ENCODE peak calls at places on chromosomes 6 and 20, in six cellular contexts. One of them, this sample, is unnamed.

GRCh38 chr6:70241991-70242420 is 60.9 kb downstream of the COL9A1 start:
- DNase-seq in lower lobe of right lung: no peak
- DNase-seq in tibial nerve: no peak
- DNase-seq in heart right ventricle: no peak
- DNase-seq in lung: no peak
- DNase-seq in heart left ventricle: no peak
- DNase-seq in this sample: no peak

GRCh38 chr20:1402149-1402548 is 9.3 kb upstream of the FKBP1A start:
- DNase-seq in lower lobe of right lung: no peak
- DNase-seq in tibial nerve: no peak
- DNase-seq in heart right ventricle: no peak
- DNase-seq in lung: no peak
- DNase-seq in heart left ventricle: no peak
- DNase-seq in this sample: no peak

GRCh38 chr6:35448191-35448590 is 3.9 kb upstream of the FANCE start:
- DNase-seq in lung: no peak
- DNase-seq in heart left ventricle: no peak
- DNase-seq in lower lobe of right lung: no peak
- DNase-seq in heart right ventricle: no peak
- DNase-seq in tibial nerve: no peak
- DNase-seq in this sample: no peak

GRCh38 chr20:58828141-58828540 is 22.6 kb downstream of the GNAS-AS1 start:
- DNase-seq in tibial nerve: no peak
- DNase-seq in lower lobe of right lung: no peak
- DNase-seq in heart left ventricle: no peak
- DNase-seq in heart right ventricle: no peak
- DNase-seq in lung: no peak
- DNase-seq in this sample: no peak

GRCh38 chr6:34487536-34487935 is 21.7 kb downstream of the PACSIN1 start:
- DNase-seq in lower lobe of right lung: no peak
- DNase-seq in heart left ventricle: no peak
- DNase-seq in heart right ventricle: no peak
- DNase-seq in lung: no peak
- DNase-seq in tibial nerve: no peak
- DNase-seq in this sample: no peak

GRCh38 chr6:106069478-106069877 is 16.7 kb upstream of the PRDM1 start:
- DNase-seq in tibial nerve: peak
- DNase-seq in heart right ventricle: no peak
- DNase-seq in lung: no peak
- DNase-seq in heart left ventricle: no peak
- DNase-seq in lower lobe of right lung: no peak
- DNase-seq in this sample: peak

GRCh38 chr6:128350416-128351254 is 169.8 kb downstream of the PTPRK start:
- DNase-seq in heart right ventricle: no peak
- DNase-seq in lower lobe of right lung: no peak
- DNase-seq in heart left ventricle: no peak
- DNase-seq in lung: no peak
- DNase-seq in tibial nerve: no peak
- DNase-seq in this sample: no peak

GRCh38 chr6:33950891-33951889 is 147.4 kb upstream of the MLN start:
- DNase-seq in tibial nerve: no peak
- DNase-seq in lower lobe of right lung: no peak
- DNase-seq in lung: no peak
- DNase-seq in heart right ventricle: no peak
- DNase-seq in heart left ventricle: no peak
- DNase-seq in this sample: no peak

GRCh38 chr6:16313732-16314131 is 75.3 kb downstream of the GMPR start:
- DNase-seq in tibial nerve: no peak
- DNase-seq in heart right ventricle: no peak
- DNase-seq in lower lobe of right lung: no peak
- DNase-seq in lung: no peak
- DNase-seq in heart left ventricle: no peak
- DNase-seq in this sample: no peak

GRCh38 chr6:17349437-17349836 is 44.0 kb upstream of the CAP2 start:
- DNase-seq in tibial nerve: no peak
- DNase-seq in lung: no peak
- DNase-seq in heart left ventricle: no peak
- DNase-seq in lower lobe of right lung: no peak
- DNase-seq in heart right ventricle: no peak
- DNase-seq in this sample: no peak

GRCh38 chr6:137657351-137657911 is 163.2 kb upstream of the OLIG3 start:
- DNase-seq in heart right ventricle: no peak
- DNase-seq in lung: no peak
- DNase-seq in tibial nerve: no peak
- DNase-seq in lower lobe of right lung: no peak
- DNase-seq in heart left ventricle: no peak
- DNase-seq in this sample: no peak

GRCh38 chr20:31684153-31685003 is 38.3 kb downstream of the BCL2L1 start:
- DNase-seq in lung: no peak
- DNase-seq in heart left ventricle: no peak
- DNase-seq in heart right ventricle: no peak
- DNase-seq in tibial nerve: no peak
- DNase-seq in lower lobe of right lung: no peak
- DNase-seq in this sample: no peak

GRCh38 chr6:7526755-7527154 is 14.7 kb upstream of the DSP start:
- DNase-seq in lower lobe of right lung: no peak
- DNase-seq in heart right ventricle: no peak
- DNase-seq in heart left ventricle: no peak
- DNase-seq in lung: no peak
- DNase-seq in tibial nerve: no peak
- DNase-seq in this sample: no peak

GRCh38 chr6:18323935-18324707 is 59.8 kb upstream of the DEK start:
- DNase-seq in lung: no peak
- DNase-seq in heart right ventricle: no peak
- DNase-seq in lower lobe of right lung: no peak
- DNase-seq in tibial nerve: peak
- DNase-seq in heart left ventricle: no peak
- DNase-seq in this sample: no peak

GRCh38 chr6:145115638-145116037 is 619.7 kb downstream of the EPM2A start:
- DNase-seq in lung: no peak
- DNase-seq in heart left ventricle: no peak
- DNase-seq in lower lobe of right lung: no peak
- DNase-seq in heart right ventricle: no peak
- DNase-seq in tibial nerve: no peak
- DNase-seq in this sample: no peak

GRCh38 chr6:128357391-128358110 is 162.8 kb downstream of the PTPRK start:
- DNase-seq in lung: no peak
- DNase-seq in heart left ventricle: no peak
- DNase-seq in tibial nerve: no peak
- DNase-seq in lower lobe of right lung: no peak
- DNase-seq in heart right ventricle: no peak
- DNase-seq in this sample: no peak

GRCh38 chr20:12030470-12030869 is 112.8 kb downstream of the BTBD3 start:
- DNase-seq in heart left ventricle: no peak
- DNase-seq in heart right ventricle: no peak
- DNase-seq in lung: no peak
- DNase-seq in lower lobe of right lung: peak
- DNase-seq in tibial nerve: no peak
- DNase-seq in this sample: no peak

GRCh38 chr20:42492285-42492684 is 697.4 kb downstream of the PTPRT start:
- DNase-seq in heart right ventricle: no peak
- DNase-seq in heart left ventricle: no peak
- DNase-seq in lung: no peak
- DNase-seq in tibial nerve: no peak
- DNase-seq in lower lobe of right lung: no peak
- DNase-seq in this sample: no peak

GRCh38 chr6:105596284-105596755 is 193.4 kb upstream of the PREP start:
- DNase-seq in heart right ventricle: no peak
- DNase-seq in lower lobe of right lung: no peak
- DNase-seq in tibial nerve: no peak
- DNase-seq in heart left ventricle: no peak
- DNase-seq in lung: no peak
- DNase-seq in this sample: peak

GRCh38 chr20:42792052-42792451 is 397.7 kb downstream of the PTPRT start:
- DNase-seq in heart right ventricle: no peak
- DNase-seq in lung: no peak
- DNase-seq in tibial nerve: no peak
- DNase-seq in heart left ventricle: no peak
- DNase-seq in lower lobe of right lung: no peak
- DNase-seq in this sample: no peak

GRCh38 chr6:74357329-74357728 is 661.3 kb downstream of the CD109 start:
- DNase-seq in heart right ventricle: no peak
- DNase-seq in heart left ventricle: no peak
- DNase-seq in lung: no peak
- DNase-seq in lower lobe of right lung: no peak
- DNase-seq in tibial nerve: no peak
- DNase-seq in this sample: no peak

GRCh38 chr6:146859795-146860495 is 261.2 kb downstream of the ADGB start:
- DNase-seq in heart right ventricle: no peak
- DNase-seq in heart left ventricle: no peak
- DNase-seq in tibial nerve: no peak
- DNase-seq in lower lobe of right lung: no peak
- DNase-seq in lung: no peak
- DNase-seq in this sample: no peak

GRCh38 chr20:38997622-38998021 is 35.5 kb downstream of the DHX35 start:
- DNase-seq in heart left ventricle: no peak
- DNase-seq in tibial nerve: no peak
- DNase-seq in lower lobe of right lung: no peak
- DNase-seq in heart right ventricle: no peak
- DNase-seq in lung: no peak
- DNase-seq in this sample: no peak

GRCh38 chr20:62712606-62713005 is 4.0 kb downstream of the NTSR1 start:
- DNase-seq in lower lobe of right lung: no peak
- DNase-seq in lung: no peak
- DNase-seq in heart right ventricle: peak
- DNase-seq in heart left ventricle: no peak
- DNase-seq in tibial nerve: no peak
- DNase-seq in this sample: no peak

GRCh38 chr6:57307850-57308249 is 9.6 kb upstream of the PRIM2 start:
- DNase-seq in lung: no peak
- DNase-seq in tibial nerve: no peak
- DNase-seq in heart right ventricle: no peak
- DNase-seq in heart left ventricle: no peak
- DNase-seq in lower lobe of right lung: no peak
- DNase-seq in this sample: no peak

GRCh38 chr6:151614630-151615029 is 120.8 kb downstream of the CCDC170 start:
- DNase-seq in lower lobe of right lung: no peak
- DNase-seq in tibial nerve: no peak
- DNase-seq in heart left ventricle: no peak
- DNase-seq in lung: no peak
- DNase-seq in heart right ventricle: no peak
- DNase-seq in this sample: no peak

GRCh38 chr20:35490736-35491181 is 35.4 kb downstream of the CEP250 start:
- DNase-seq in lower lobe of right lung: no peak
- DNase-seq in heart right ventricle: no peak
- DNase-seq in heart left ventricle: no peak
- DNase-seq in lung: peak
- DNase-seq in tibial nerve: no peak
- DNase-seq in this sample: no peak

DNA sequence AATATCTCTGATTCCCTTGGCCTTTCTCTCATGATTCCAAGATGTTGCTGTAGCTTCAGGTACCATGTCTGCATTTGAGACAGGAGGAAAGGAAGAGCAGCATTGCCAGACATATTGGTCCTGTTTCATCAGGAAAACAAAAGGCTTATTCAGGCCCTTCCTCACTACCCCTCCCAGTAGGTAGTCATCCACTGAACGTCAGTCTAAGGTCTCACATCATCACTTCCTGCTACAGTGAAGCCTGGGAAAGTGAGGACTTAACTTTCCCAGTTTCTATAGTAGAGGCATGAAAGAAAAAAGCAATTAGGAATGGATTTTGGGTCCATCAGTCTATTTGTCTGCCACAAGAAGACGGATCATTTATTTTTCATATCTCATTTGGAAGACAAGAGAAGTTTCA is 85.7 kb upstream of the SOX4 start:
- DNase-seq in heart right ventricle: no peak
- DNase-seq in heart left ventricle: no peak
- DNase-seq in lower lobe of right lung: no peak
- DNase-seq in lung: no peak
- DNase-seq in tibial nerve: no peak
- DNase-seq in this sample: no peak
- H3K27ac ChIP-seq in heart right ventricle: no peak
- H3K27ac ChIP-seq in heart left ventricle: no peak
- H3K27ac ChIP-seq in lower lobe of right lung: no peak
- H3K27ac ChIP-seq in lung: no peak
- H3K27ac ChIP-seq in tibial nerve: no peak
- H3K27ac ChIP-seq in this sample: no peak

DNA sequence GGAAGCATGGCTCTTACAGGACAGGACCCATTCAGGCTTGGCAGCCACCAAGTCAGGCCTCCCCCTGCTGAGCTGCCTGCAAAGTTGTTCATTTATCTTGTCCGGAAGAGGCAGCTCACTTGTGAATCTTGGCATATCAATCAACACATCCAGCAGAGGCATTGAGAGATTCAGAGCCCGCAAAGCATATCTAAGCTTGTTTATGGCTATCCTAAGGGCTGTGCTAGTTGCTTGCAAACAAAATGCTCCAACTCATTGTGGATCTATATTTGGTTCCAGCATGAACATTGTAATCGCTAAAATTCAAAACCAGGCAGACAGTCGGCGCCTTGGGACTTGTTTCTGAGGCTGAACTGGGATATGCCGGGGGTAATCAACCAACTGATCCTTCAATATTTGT is 106.1 kb downstream of the UNC5CL start:
- DNase-seq in heart right ventricle: no peak
- DNase-seq in lung: no peak
- DNase-seq in heart left ventricle: no peak
- DNase-seq in lower lobe of right lung: no peak
- DNase-seq in tibial nerve: no peak
- DNase-seq in this sample: no peak
- H3K27ac ChIP-seq in heart right ventricle: no peak
- H3K27ac ChIP-seq in lung: no peak
- H3K27ac ChIP-seq in heart left ventricle: peak
- H3K27ac ChIP-seq in lower lobe of right lung: no peak
- H3K27ac ChIP-seq in tibial nerve: no peak
- H3K27ac ChIP-seq in this sample: no peak

DNA sequence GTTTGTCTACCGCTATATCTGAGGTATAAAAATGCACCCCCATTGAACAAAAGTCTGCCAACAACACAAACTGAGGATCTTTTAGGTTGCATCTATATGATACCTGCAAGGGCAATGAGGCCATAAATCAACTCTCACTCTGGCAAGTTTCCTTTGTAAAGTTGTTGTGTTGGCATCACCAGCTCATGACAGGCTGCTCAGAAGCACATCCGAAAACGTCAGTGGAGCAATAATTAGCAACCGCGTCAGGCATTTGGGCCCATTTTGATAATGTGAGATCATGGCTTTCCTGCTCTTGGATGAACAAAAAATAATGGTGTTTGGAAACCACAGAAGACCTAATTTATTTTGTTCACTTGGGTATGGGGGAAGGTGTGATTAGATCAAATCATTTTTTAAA is 12.0 kb upstream of the SLC22A3 start:
- DNase-seq in heart right ventricle: no peak
- DNase-seq in lower lobe of right lung: no peak
- DNase-seq in lung: no peak
- DNase-seq in heart left ventricle: no peak
- DNase-seq in tibial nerve: no peak
- DNase-seq in this sample: no peak
- H3K27ac ChIP-seq in heart right ventricle: no peak
- H3K27ac ChIP-seq in lower lobe of right lung: no peak
- H3K27ac ChIP-seq in lung: no peak
- H3K27ac ChIP-seq in heart left ventricle: no peak
- H3K27ac ChIP-seq in tibial nerve: no peak
- H3K27ac ChIP-seq in this sample: no peak

DNA sequence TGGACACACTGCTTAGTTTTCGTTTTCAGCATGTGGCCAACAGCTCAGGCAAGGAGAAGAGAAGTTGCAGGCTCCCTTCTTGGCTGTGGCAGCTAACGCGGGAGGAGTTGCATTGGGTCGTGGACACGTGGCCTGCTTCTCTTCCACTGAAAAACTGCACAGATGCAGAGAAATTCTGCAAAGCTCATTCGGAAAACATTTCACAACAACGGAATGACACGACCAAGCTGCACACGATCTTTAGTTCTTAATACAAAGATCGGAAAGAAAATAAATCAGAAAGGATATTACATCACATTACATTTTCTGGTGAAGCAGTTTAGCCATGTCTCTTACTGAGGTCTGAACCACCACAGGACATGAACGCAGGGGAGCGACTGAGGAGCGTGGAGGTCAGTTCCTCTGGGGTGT is 178.4 kb downstream of the THBS2 start:
- DNase-seq in heart right ventricle: peak
- DNase-seq in tibial nerve: peak
- DNase-seq in heart left ventricle: peak
- DNase-seq in lower lobe of right lung: no peak
- DNase-seq in lung: peak
- DNase-seq in this sample: peak
- H3K27ac ChIP-seq in heart right ventricle: peak
- H3K27ac ChIP-seq in tibial nerve: peak
- H3K27ac ChIP-seq in heart left ventricle: peak
- H3K27ac ChIP-seq in lower lobe of right lung: peak
- H3K27ac ChIP-seq in lung: peak
- H3K27ac ChIP-seq in this sample: peak